ENCODE peak calls at places on chromosomes 2 and 18, in eight cellular contexts. F, S, C, Z, L, P, D and M are unnamed samples.

GRCh38 chr18:6370410-6370809 is 44.3 kb downstream of the L3MBTL4 start:
- DNase-seq in L (no peak), F (no peak), Z (no peak), D (no peak), S (no peak), P (no peak), C (no peak), M (no peak)

GRCh38 chr2:157822533-157822932 is 53.6 kb downstream of the ACVR1 start:
- DNase-seq in D (no peak), L (no peak), P (no peak), C (no peak), S (no peak), F (no peak), Z (no peak), M (no peak)

GRCh38 chr2:5660591-5660990 is 31.6 kb upstream of the SOX11 start:
- DNase-seq in D (no peak), S (no peak), C (no peak), Z (no peak), P (no peak), L (no peak), F (no peak), M (no peak)

GRCh38 chr18:48804856-48805610 is 145.7 kb downstream of the SMAD7 start:
- DNase-seq in P (peak; percentile 21), L (no peak), Z (no peak), D (peak; percentile 21), S (no peak), C (peak; percentile 26), F (no peak), M (no peak)

GRCh38 chr18:36813111-36813752 is 15.6 kb downstream of the TPGS2 start:
- DNase-seq in Z (no peak), C (no peak), P (no peak), F (no peak), S (no peak), L (no peak), D (no peak), M (no peak)

GRCh38 chr2:237097911-237098702 is 12.4 kb downstream of the COPS8 start:
- DNase-seq in Z (peak; percentile 95), C (no peak), D (no peak), L (no peak), F (no peak), P (no peak), S (peak; percentile 31), M (no peak)

GRCh38 chr2:60028819-60029218 is 524.6 kb downstream of the BCL11A start:
- DNase-seq in S (no peak), L (no peak), D (no peak), Z (no peak), C (no peak), F (no peak), P (no peak), M (no peak)

GRCh38 chr2:227822416-227823003 is 8.9 kb downstream of the CCL20 start:
- DNase-seq in P (no peak), C (no peak), F (no peak), D (no peak), S (no peak), L (no peak), Z (no peak), M (no peak)

GRCh38 chr2:20726913-20727312 is 60.0 kb downstream of the GDF7 start:
- DNase-seq in Z (no peak), S (no peak), C (no peak), L (no peak), P (no peak), F (no peak), D (no peak), M (no peak)

GRCh38 chr2:219499058-219499307 is 292 bp downstream of the GMPPA start:
- DNase-seq in L (no peak), Z (no peak), D (no peak), F (no peak), S (no peak), C (no peak), P (no peak), M (no peak)

GRCh38 chr2:95060446-95061118 is 35.1 kb downstream of the MAL start:
- DNase-seq in S (no peak), D (no peak), L (no peak), P (no peak), F (no peak), Z (no peak), C (no peak), M (no peak)

GRCh38 chr2:10325278-10326145 is 22.8 kb downstream of the HPCAL1 start:
- DNase-seq in L (no peak), S (no peak), P (no peak), D (no peak), F (no peak), C (no peak), Z (no peak), M (no peak)

GRCh38 chr2:61420986-61421546 is 49.8 kb downstream of the USP34 start:
- DNase-seq in L (no peak), F (no peak), S (no peak), Z (no peak), D (no peak), P (no peak), C (no peak), M (no peak)

GRCh38 chr18:40168026-40168425 is 1787.0 kb upstream of the PIK3C3 start:
- DNase-seq in F (no peak), S (no peak), L (no peak), C (no peak), D (no peak), Z (no peak), P (no peak), M (no peak)

GRCh38 chr2:117339980-117340379 is 474.5 kb upstream of the DDX18 start:
- DNase-seq in F (no peak), C (no peak), P (no peak), S (no peak), D (no peak), L (no peak), Z (no peak), M (no peak)

GRCh38 chr2:208369091-208369490 is 37.5 kb upstream of the PTH2R start:
- DNase-seq in F (no peak), L (no peak), C (no peak), Z (peak; percentile 61), D (no peak), S (no peak), P (no peak), M (no peak)

GRCh38 chr2:195117036-195117435 is 540.0 kb upstream of the SLC39A10 start:
- DNase-seq in D (no peak), S (no peak), C (no peak), Z (no peak), F (no peak), P (no peak), L (no peak), M (no peak)

GRCh38 chr2:56763683-56764082 is 579.9 kb downstream of the CCDC85A start:
- DNase-seq in D (no peak), Z (no peak), C (no peak), L (no peak), F (no peak), P (no peak), S (no peak), M (no peak)

GRCh38 chr2:206814486-206814885 is 49.1 kb downstream of the FASTKD2 start:
- DNase-seq in C (no peak), P (no peak), S (no peak), Z (no peak), L (no peak), F (no peak), D (no peak), M (no peak)

GRCh38 chr2:196991061-196991460 is 64.6 kb upstream of the PGAP1 start:
- DNase-seq in P (no peak), L (no peak), S (no peak), C (no peak), Z (no peak), F (no peak), D (no peak), M (no peak)

GRCh38 chr2:181528441-181528840 is 71.3 kb downstream of the ITGA4 start:
- DNase-seq in S (no peak), P (no peak), F (no peak), L (no peak), Z (no peak), D (no peak), C (no peak), M (no peak)

GRCh38 chr2:181523756-181524155 is 66.6 kb downstream of the ITGA4 start:
- DNase-seq in P (no peak), D (no peak), Z (no peak), S (no peak), F (no peak), L (no peak), C (no peak), M (no peak)

GRCh38 chr2:181527058-181527457 is 69.9 kb downstream of the ITGA4 start:
- DNase-seq in P (no peak), C (no peak), D (no peak), L (no peak), F (no peak), Z (no peak), S (no peak), M (no peak)

GRCh38 chr2:181526014-181526413 is 68.8 kb downstream of the ITGA4 start:
- DNase-seq in P (no peak), F (no peak), Z (peak; percentile 50), D (no peak), C (no peak), L (no peak), S (no peak), M (no peak)
- H3K27ac ChIP-seq in P (no peak overlapping the region), F (no peak overlapping the region), Z (peak overlapping the region; percentile 28), D (no peak overlapping the region), C (no peak overlapping the region), L (no peak overlapping the region), S (no peak overlapping the region), M (no peak overlapping the region)

DNA sequence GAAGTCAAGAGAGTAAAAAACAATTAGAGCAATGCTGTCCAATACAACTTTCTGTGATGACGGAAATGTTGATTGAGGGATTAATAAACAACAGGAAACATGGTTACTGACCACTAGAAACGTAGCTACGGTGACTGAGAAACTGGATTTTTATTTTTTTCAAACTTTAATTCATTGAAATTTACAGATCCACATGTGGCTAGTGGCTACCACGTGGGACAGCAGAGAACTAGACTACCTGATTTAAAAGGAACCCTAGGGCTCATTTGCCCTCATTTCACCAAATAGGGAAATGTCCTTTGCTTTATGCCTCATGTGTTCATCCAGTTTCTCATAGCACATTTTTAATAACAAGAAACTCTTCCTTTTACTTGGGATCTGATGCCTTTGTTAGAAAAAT is 413.0 kb downstream of the TGIF1 start:
- DNase-seq in F (no peak), S (no peak), D (no peak), Z (no peak), P (no peak), C (no peak), L (no peak), M (no peak)
- H3K9me3 ChIP-seq in F (no peaks in the 10 kb centered on the region), S (no peaks in the 10 kb centered on the region), D (no peaks in the 10 kb centered on the region), Z (no peaks in the 10 kb centered on the region), P (no peaks in the 10 kb centered on the region), C (no peaks in the 10 kb centered on the region), L (no peaks in the 10 kb centered on the region), M (no peaks in the 10 kb centered on the region)

GRCh38 chr2:213237251-213237650 is 47.0 kb upstream of the SPAG16 start:
- DNase-seq in C (no peak), L (no peak), P (no peak), Z (no peak), D (no peak), S (no peak), F (no peak), M (no peak)
- H3K27ac ChIP-seq in C (no peak overlapping the region), L (no peak overlapping the region), P (no peak overlapping the region), Z (no peak overlapping the region), D (peak overlapping the region; percentile 63), S (peak overlapping the region; percentile 40), F (no peak overlapping the region), M (no peak overlapping the region)

DNA sequence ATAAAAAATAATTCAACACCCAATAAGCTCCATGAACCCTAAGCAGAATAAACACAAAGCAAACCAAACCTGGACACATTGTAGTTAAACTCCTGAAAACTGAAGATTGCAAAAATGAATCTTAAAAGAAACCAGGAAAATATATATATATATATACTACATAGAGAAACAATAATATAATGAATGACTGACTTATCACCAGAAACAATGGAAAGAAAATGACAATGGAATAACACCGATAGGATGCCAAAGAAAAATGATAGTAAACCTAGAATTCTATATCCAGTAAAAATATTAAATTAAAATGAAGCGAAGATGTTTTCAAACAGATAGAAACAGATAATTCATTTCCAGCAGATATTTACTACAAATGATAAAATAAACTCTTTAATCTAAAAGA is 346.9 kb downstream of the IRS1 start:
- DNase-seq in Z (no peak), L (no peak), P (no peak), D (no peak), F (no peak), C (no peak), S (no peak), M (no peak)
- H3K9me3 ChIP-seq in Z (peaks cover 6% of the 10 kb centered on the region), L (no peaks in the 10 kb centered on the region), P (peaks cover 21% of the 10 kb centered on the region), D (no peaks in the 10 kb centered on the region), F (no peaks in the 10 kb centered on the region), C (no peaks in the 10 kb centered on the region), S (peaks cover 26% of the 10 kb centered on the region), M (no peaks in the 10 kb centered on the region)